ENCODE peak calls at places on chromosomes 16 and 17, in four cellular contexts. J, R, D and E are unnamed samples.
A peak's percentile ranks its signal among the peaks of the same experiment; 100 is the strongest.

GRCh38 chr17:246851-247421 is 65.5 kb upstream of the DOC2B start:
- DNase-seq in J (no peak), D (no peak), R (no peak), E (no peak)

GRCh38 chr17:6303664-6304063 is 131.3 kb downstream of the AIPL1 start:
- DNase-seq in R (no peak), D (no peak), J (peak; percentile 17), E (no peak)

GRCh38 chr17:65041518-65041917 is 15.0 kb downstream of the GNA13 start:
- DNase-seq in J (no peak), R (no peak), D (no peak), E (no peak)

GRCh38 chr17:33200116-33200515 is 93.0 kb downstream of the ASIC2 start:
- DNase-seq in R (no peak), D (no peak), J (no peak), E (no peak)

GRCh38 chr17:48051706-48052486 is 3.7 kb downstream of the NFE2L1 start:
- DNase-seq in R (no peak), D (peak; percentile 85), J (peak; percentile 47), E (no peak)

GRCh38 chr16:66127459-66128362 is 238.8 kb upstream of the CDH5 start:
- DNase-seq in D (no peak), J (no peak), R (no peak), E (no peak)

GRCh38 chr17:59329558-59330313 is 1.7 kb upstream of the YPEL2 start:
- DNase-seq in R (peak; percentile 43), J (peak; percentile 75), D (peak; percentile 85), E (peak; percentile 54)

GRCh38 chr17:74868251-74868907 is 4.4 kb downstream of the FDXR start:
- DNase-seq in D (no peak), J (peak; percentile 86), R (no peak), E (no peak)

GRCh38 chr16:87860553-87861299 is 8.6 kb downstream of the SLC7A5 start:
- DNase-seq in R (no peak), D (peak; percentile 84), J (peak; percentile 49), E (no peak)

GRCh38 chr17:80996422-80997305 is 5.0 kb downstream of the CHMP6 start:
- DNase-seq in R (no peak), J (no peak), D (no peak), E (no peak)

GRCh38 chr16:3065069-3065741 is at the start of gene IL32:
- DNase-seq in D (peak; percentile 87), R (no peak), J (no peak), E (no peak)

GRCh38 chr17:22459331-22459952 is 767.1 kb downstream of the KCNJ18 start:
- DNase-seq in D (no peak), J (no peak), R (no peak), E (no peak)

GRCh38 chr16:61890346-61890745 is 145.9 kb downstream of the CDH8 start:
- DNase-seq in D (no peak), R (no peak), J (no peak), E (no peak)

GRCh38 chr16:8846401-8846932 is 22.3 kb downstream of the CARHSP1 start:
- DNase-seq in J (no peak), R (no peak), D (no peak), E (no peak)

GRCh38 chr17:50687200-50688066 is 20.3 kb downstream of the ANKRD40 start:
- DNase-seq in D (peak; percentile 85), J (no peak), R (no peak), E (no peak)

GRCh38 chr16:85924675-85925074 is 25.7 kb downstream of the IRF8 start:
- DNase-seq in J (no peak), R (no peak), D (no peak), E (no peak)

GRCh38 chr17:53186004-53186403 is 636.7 kb upstream of the KIF2B start:
- DNase-seq in R (no peak), J (no peak), D (no peak), E (no peak)

GRCh38 chr16:15644306-15644961 is 1.5 kb upstream of the MARF1 start:
- DNase-seq in R (no peak), J (no peak), D (peak; percentile 87), E (no peak)

GRCh38 chr16:3256146-3256875 is at the start of gene MEFV:
- DNase-seq in D (no peak), R (no peak), J (no peak), E (no peak)

GRCh38 chr16:55832425-55832787 is 490 bp downstream of the CES1 start:
- DNase-seq in J (no peak), R (no peak), D (peak; percentile 10), E (no peak)

GRCh38 chr17:42617956-42618431 is 8.5 kb downstream of the TUBG1 start:
- DNase-seq in R (peak; percentile 47), D (no peak), J (peak; percentile 68), E (peak; percentile 49)

GRCh38 chr16:25060920-25061319 is 45.8 kb upstream of the ARHGAP17 start:
- DNase-seq in R (no peak), D (no peak), J (no peak), E (no peak)

GRCh38 chr16:3511286-3512180 is 10.7 kb downstream of the CLUAP1 start:
- DNase-seq in D (no peak), R (no peak), J (no peak), E (no peak)

GRCh38 chr16:83779881-83780280 is 27.9 kb upstream of the HSBP1 start:
- DNase-seq in D (no peak), J (no peak), R (no peak), E (no peak)

GRCh38 chr17:59565171-59565958 is at the start of gene DHX40:
- DNase-seq in R (peak; percentile 68), D (peak; percentile 82), J (peak; percentile 97), E (peak; percentile 79)

GRCh38 chr17:16287563-16288027 is 65.7 kb downstream of the CENPV start:
- DNase-seq in R (peak; percentile 80), J (peak; percentile 36), D (peak; percentile 48), E (no peak)

GRCh38 chr17:16286009-16286946 is 67.0 kb downstream of the CENPV start:
- DNase-seq in R (peak; percentile 96), D (peak; percentile 99), J (peak; percentile 90), E (peak; percentile 77)

GRCh38 chr17:16286947-16287562 is 66.2 kb downstream of the CENPV start:
- DNase-seq in R (peak; percentile 51), D (no peak), J (peak; percentile 25), E (no peak)

GRCh38 chr17:16285646-16286008 is 67.6 kb downstream of the CENPV start:
- DNase-seq in D (no peak), R (no peak), J (no peak), E (no peak)

GRCh38 chr17:16288860-16289571 is 64.3 kb downstream of the CENPV start:
- DNase-seq in R (no peak), D (peak; percentile 85), J (no peak), E (no peak)
- TF ChIP-seq CEBPB in R (no peak), D (peak; percentile 87), J (no peak), E (no peak)

DNA sequence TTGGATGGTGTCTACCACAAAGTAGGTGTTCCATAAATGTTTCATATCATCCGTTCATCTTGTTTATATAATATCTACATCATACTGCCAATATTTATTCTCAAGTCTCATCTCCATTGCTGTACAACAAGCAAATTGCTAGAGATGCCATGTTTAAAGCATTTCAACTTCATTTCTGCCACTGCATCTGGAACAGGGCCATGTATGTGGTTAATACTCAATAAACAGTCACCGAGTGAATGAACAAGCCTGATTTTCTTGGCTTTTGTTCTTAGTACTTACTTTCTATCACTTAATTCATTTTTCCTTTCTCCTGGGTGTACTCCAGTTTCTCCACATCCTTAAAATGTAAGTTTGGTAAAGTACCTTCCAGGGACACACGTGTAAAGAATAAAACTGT is 107.6 kb downstream of the KCNJ2 start:
- DNase-seq in J (no peak), R (no peak), D (no peak), E (no peak)
- TF ChIP-seq GABPA in J (no peak), R (no peak), D (no peak), E (no peak)

GRCh38 chr17:46782250-46782953 is 36.1 kb downstream of the WNT3 start:
- DNase-seq in R (no peak), D (peak; percentile 62), J (peak; percentile 84), E (peak; percentile 69)
- TF ChIP-seq BRCA1 in R (no peak), D (no peak), J (no peak), E (no peak)

GRCh38 chr17:75878174-75878998 is at the start of gene TRIM47:
- DNase-seq in R (no peak), J (peak; percentile 82), D (peak; percentile 83), E (no peak)
- TF ChIP-seq CEBPB in R (no peak), J (no peak), D (no peak), E (no peak)

GRCh38 chr17:38617074-38617860 is 11.5 kb upstream of the SRCIN1 start:
- DNase-seq in J (no peak), D (no peak), R (no peak), E (no peak)
- TF ChIP-seq GABPA in J (no peak), D (no peak), R (no peak), E (no peak)

GRCh38 chr17:71975998-71976649 is 144.7 kb upstream of the SOX9 start:
- DNase-seq in D (no peak), J (no peak), R (no peak), E (no peak)
- TF ChIP-seq BRCA1 in D (no peak), J (no peak), R (no peak), E (no peak)

GRCh38 chr17:78117027-78117981 is 11.3 kb downstream of the TMC6 start:
- DNase-seq in R (no peak), D (no peak), J (no peak), E (no peak)
- TF ChIP-seq CEBPB in R (no peak), D (no peak), J (no peak), E (no peak)

GRCh38 chr16:74169687-74170522 is 126.7 kb upstream of the PSMD7 start:
- DNase-seq in R (no peak), J (no peak), D (no peak), E (no peak)
- TF ChIP-seq GABPA in R (no peak), J (no peak), D (no peak), E (no peak)

GRCh38 chr16:28181557-28181914 is 30.2 kb downstream of the XPO6 start:
- DNase-seq in D (peak; percentile 88), J (no peak), R (no peak), E (no peak)
- TF ChIP-seq BRCA1 in D (no peak), J (no peak), R (no peak), E (no peak)